ENCODE peak calls at places on chromosomes 11 and 22, in seven cellular contexts. N is IMR-90, B is H1, K is HCT116, P is GM12878, H is K562, R is HepG2. G is an unnamed sample.

GRCh38 chr22:45226681-45227186 is 14.0 kb downstream of the KIAA0930 start:
- DNase-seq in N (no peak), B (no peak), K (no peak), P (no peak), H (no peak), R (no peak), G (no peak)

GRCh38 chr11:417652-418342 is 3.0 kb upstream of the SIGIRR start:
- DNase-seq in N (no peak), B (no peak), K (no peak), P (no peak), H (no peak), R (no peak), G (no peak)

GRCh38 chr11:63761173-63761572 is 7.4 kb downstream of the ZFTA start:
- DNase-seq in N (no peak), B (peak; percentile 79), K (no peak), P (no peak), H (no peak), R (no peak), G (no peak)

GRCh38 chr22:42699281-42699681 is 21.4 kb downstream of the A4GALT start:
- DNase-seq in N (no peak), B (no peak), K (no peak), P (no peak), H (no peak), R (no peak), G (no peak)

GRCh38 chr11:131748146-131749050 is 378.0 kb downstream of the NTM start:
- DNase-seq in N (peak; percentile 79), B (peak; percentile 83), K (no peak), P (no peak), H (peak; percentile 27), R (peak; percentile 26), G (peak; percentile 85)

GRCh38 chr11:28632338-28632737 is 524.1 kb downstream of the METTL15 start:
- DNase-seq in N (peak; percentile 55), B (no peak), K (no peak), P (no peak), H (no peak), R (no peak), G (no peak)

GRCh38 chr11:2451916-2452694 is 7.3 kb downstream of the KCNQ1 start:
- DNase-seq in N (no peak), B (no peak), K (no peak), P (no peak), H (no peak), R (no peak), G (no peak)

GRCh38 chr11:36398261-36398953 is 102.3 kb downstream of the PRR5L start:
- DNase-seq in N (no peak), B (no peak), K (no peak), P (no peak), H (peak; percentile 14), R (no peak), G (no peak)

GRCh38 chr11:79060534-79060933 is 380.3 kb downstream of the TENM4 start:
- DNase-seq in N (peak; percentile 21), B (no peak), K (no peak), P (no peak), H (no peak), R (no peak), G (no peak)

GRCh38 chr22:41940853-41941765 is 5.8 kb downstream of the CENPM start:
- DNase-seq in N (peak; percentile 91), B (peak; percentile 95), K (no peak), P (no peak), H (peak; percentile 66), R (peak; percentile 66), G (peak; percentile 75)

GRCh38 chr22:32411388-32411787 is 659 bp downstream of the RTCB start:
- DNase-seq in N (peak; percentile 40), B (no peak), K (no peak), P (no peak), H (no peak), R (peak; percentile 27), G (peak; percentile 50)

GRCh38 chr22:32409977-32410376 is 2.1 kb downstream of the RTCB start:
- DNase-seq in N (no peak), B (no peak), K (no peak), P (no peak), H (no peak), R (no peak), G (no peak)

GRCh38 chr22:32410459-32410858 is 1.6 kb downstream of the RTCB start:
- DNase-seq in N (no peak), B (no peak), K (no peak), P (no peak), H (no peak), R (peak; percentile 27), G (no peak)

GRCh38 chr22:32413715-32414114 is 1.7 kb upstream of the RTCB start:
- DNase-seq in N (peak; percentile 42), B (no peak), K (peak; percentile 27), P (no peak), H (peak; percentile 13), R (peak; percentile 24), G (peak; percentile 28)

GRCh38 chr22:32411829-32412592 is at the start of gene RTCB:
- DNase-seq in N (peak; percentile 93), B (peak; percentile 92), K (peak; percentile 88), P (peak; percentile 80), H (peak; percentile 68), R (peak; percentile 83), G (peak; percentile 94)
- H3K27ac ChIP-seq in N (peak within 1 kb of the TSS; percentile 57), B (peak within 1 kb of the TSS; percentile 29), K (peak within 1 kb of the TSS; percentile 67), P (peak within 1 kb of the TSS; percentile 85), H (peak within 1 kb of the TSS; percentile 72), R (peak within 1 kb of the TSS; percentile 83), G (peak within 1 kb of the TSS; percentile 83)

GRCh38 chr11:32893091-32893946 is 708 bp downstream of the QSER1 start:
- DNase-seq in N (peak; percentile 26), B (peak; percentile 80), K (no peak), P (no peak), H (peak; percentile 66), R (peak; percentile 58), G (peak; percentile 56)
- TF ChIP-seq POLR2A in N (peak; percentile 8), B (peak; percentile 36), K (no peak), P (peak; percentile 71), H (peak; percentile 50), R (no peak), G (no peak)

DNA sequence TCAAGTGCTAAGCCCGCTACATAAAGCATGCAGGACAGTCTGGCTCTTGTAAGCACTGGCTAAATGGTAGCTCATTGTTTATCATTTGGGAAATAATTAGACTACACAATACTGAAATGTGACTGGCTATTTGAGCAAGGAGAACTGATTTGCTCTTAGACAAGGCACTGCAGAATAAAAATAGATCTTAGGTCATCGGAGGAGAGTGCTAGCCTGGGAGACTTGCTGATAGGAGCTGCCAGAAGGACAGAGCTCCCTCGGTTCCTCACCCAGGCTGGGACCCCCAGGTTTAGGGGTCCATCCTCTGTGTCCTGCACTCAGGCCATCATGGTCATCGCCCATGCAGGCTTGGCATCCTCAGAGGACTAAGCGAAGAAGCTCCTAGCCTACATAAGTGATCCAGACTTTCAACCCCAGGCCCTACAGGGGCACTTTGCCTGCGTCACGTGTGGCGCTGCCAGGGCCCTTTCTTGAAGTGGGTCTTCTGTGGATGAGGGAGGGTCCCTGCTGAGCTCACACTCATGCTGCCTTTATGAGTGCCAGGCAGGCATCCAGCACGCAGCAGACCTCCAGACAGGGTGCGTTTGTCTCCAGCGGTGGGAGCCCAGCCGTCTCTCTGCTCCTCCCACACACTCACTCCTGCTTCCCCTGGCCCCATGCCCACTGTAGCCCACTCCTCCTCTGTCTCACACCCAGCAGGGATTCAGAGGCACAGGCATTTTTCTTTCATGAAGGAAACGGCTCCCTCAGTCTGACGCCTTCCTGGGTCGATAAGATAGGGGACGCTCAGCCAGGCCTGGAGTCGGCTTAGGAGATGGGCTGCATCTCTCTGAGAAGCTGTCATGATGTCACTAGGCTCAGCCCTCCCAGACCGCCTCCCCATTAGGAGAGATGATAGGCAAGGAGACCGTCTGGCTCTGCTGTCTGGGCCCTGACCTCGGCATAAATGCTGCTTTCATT is 184.1 kb upstream of the NCAM1 start:
- DNase-seq in N (no peak), B (no peak), K (no peak), P (no peak), H (peak; percentile 11), R (no peak), G (no peak)
- H3K9ac ChIP-seq in N (no peak overlapping the region), B (no peak overlapping the region), K (no peak overlapping the region), P (no peak overlapping the region), H (no peak overlapping the region), R (no peak overlapping the region), G (no peak overlapping the region)

DNA sequence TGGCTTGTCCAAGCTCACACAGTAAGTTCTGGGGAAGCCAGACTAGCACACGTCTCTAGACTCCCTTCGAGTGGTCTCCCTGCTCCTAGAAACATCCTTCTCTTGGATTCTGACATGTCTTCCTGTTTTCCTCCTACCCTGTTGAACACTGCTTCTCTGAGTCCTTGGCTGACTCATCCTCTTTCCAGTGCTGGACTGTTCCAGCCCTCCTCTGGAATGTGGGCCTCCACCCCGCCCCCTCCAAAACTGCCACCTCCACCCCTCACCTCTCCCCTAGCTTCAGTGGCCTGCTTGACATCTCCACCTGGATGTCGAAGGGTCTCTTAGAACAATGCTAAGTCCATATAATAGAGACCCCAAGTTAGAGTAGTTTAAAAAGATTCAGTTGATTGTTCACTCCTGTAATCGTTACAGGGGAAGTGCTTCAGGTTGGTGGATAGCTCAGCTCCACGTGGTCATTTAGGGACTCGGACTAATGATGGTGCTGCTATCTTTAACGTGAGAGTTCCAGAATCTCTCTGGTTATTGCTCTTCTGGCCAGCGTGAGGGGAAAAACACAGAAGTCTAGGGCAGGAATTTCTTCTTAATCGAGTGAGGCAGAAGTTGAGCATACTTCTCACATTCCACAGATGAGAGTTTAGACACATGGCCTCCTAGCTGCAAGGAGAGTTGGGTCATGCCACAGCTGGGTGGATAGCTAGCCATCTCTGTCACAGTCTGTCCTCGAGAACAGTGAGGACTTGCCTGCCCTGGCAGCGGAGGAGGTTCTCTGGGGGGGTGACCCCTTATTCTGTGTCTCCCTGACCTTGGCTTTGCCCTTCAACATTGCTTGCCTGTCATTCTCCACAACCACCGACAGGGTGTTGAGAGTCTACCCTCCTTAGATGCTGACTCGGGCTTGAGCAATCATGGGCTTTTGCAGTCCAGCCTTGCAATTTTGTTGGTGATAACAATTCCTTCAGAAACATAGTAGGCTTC is 4.7 kb upstream of the C11orf96 start:
- DNase-seq in N (peak; percentile 70), B (no peak), K (peak; percentile 27), P (no peak), H (no peak), R (no peak), G (peak; percentile 28)
- H3K27ac ChIP-seq in N (peak overlapping the region; percentile 9), B (no peak overlapping the region), K (peak overlapping the region; percentile 12), P (no peak overlapping the region), H (peak overlapping the region; percentile 1), R (no peak overlapping the region), G (no peak overlapping the region)

DNA sequence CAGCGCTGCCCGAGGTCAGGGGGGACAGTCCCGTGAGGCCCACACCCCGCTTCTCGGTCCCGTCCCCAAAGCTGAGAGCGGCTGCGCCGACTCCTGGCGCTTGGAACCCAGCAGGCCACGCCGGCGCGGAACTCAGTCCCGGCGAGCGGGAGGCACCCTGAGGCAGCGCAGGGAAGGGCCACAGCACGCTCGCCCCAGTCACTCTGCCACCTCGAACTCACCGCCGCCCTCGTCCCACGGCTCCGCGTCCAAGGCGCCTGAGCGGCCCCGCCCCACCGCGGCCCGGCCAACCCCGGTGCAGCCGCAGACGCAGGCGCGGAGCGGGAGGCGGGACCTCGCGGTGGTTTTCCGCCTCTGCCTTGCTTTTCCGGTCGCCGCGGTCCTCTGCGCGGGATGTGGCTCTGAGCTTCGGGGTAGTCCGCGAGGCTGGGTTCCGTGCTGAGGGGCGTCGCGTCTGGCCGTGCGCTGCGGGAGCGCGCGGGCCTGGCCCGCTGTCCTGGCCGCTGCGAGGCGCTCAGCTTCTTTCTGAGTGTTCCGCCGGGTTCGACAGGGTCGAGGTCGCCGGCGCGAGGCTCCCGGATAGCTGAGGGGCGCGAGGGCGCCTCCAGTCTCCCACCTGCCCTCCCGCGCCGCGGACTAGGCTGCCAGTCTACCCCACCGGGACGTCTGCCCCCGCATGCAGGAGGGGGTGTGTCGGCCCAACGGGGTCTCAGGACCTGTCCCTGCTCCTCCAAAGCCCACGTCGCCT is at the start of gene CDPF1:
- DNase-seq in N (peak; percentile 75), B (peak; percentile 89), K (peak; percentile 59), P (peak; percentile 55), H (peak; percentile 90), R (peak; percentile 73), G (peak; percentile 87)
- TF ChIP-seq POLR2A in N (peak; percentile 50), B (no peak), K (peak; percentile 88), P (peak; percentile 92), H (peak; percentile 82), R (peak; percentile 97), G (peak; percentile 89)